ENCODE peak calls at places on chromosomes 6 and 20, in five cellular contexts. I is CD8-positive, alpha-beta memory T cell; M is tibial artery; A is testis; V is PC-9. C is an unnamed sample.

GRCh38 chr6:96613291-96613999 is 50.5 kb downstream of the FHL5 start:
- DNase-seq in V (no peak), M (no peak), I (no peak), A (no peak), C (no peak)

GRCh38 chr6:31007694-31008093 is 2.6 kb upstream of the MUC22 start:
- DNase-seq in V (peak), I (no peak), A (no peak), M (no peak), C (no peak)

GRCh38 chr6:3312604-3313167 is 53.9 kb downstream of the PSMG4 start:
- DNase-seq in M (peak), A (no peak), I (no peak), V (no peak), C (no peak)

GRCh38 chr20:10558635-10559187 is 115.1 kb downstream of the JAG1 start:
- DNase-seq in A (no peak), V (peak), M (no peak), I (peak), C (no peak)

GRCh38 chr20:45041464-45042337 is 59.2 kb downstream of the KCNS1 start:
- DNase-seq in I (no peak), A (no peak), M (no peak), V (peak), C (no peak)

GRCh38 chr20:63441777-63442493 is 30.5 kb downstream of the KCNQ2 start:
- DNase-seq in A (peak), V (peak), I (peak), M (no peak), C (peak)

GRCh38 chr6:30044630-30045029 is 16.4 kb upstream of the POLR1H start:
- DNase-seq in V (peak), A (no peak), I (no peak), M (no peak), C (no peak)

GRCh38 chr6:19438566-19439353 is 398.4 kb upstream of the ID4 start:
- DNase-seq in I (no peak), V (no peak), M (no peak), A (no peak), C (no peak)

GRCh38 chr6:156396068-156396771 is 381.0 kb upstream of the ARID1B start:
- DNase-seq in V (no peak), A (no peak), M (no peak), I (peak), C (no peak)

GRCh38 chr6:17622144-17622543 is 22.0 kb downstream of the FAM8A1 start:
- DNase-seq in A (no peak), I (no peak), M (no peak), V (no peak), C (no peak)

GRCh38 chr6:291697-292505 is at the start of gene DUSP22:
- DNase-seq in V (peak), A (peak), M (peak), I (peak), C (peak)

GRCh38 chr6:7903673-7904072 is 6.9 kb downstream of the TXNDC5 start:
- DNase-seq in V (no peak), I (no peak), M (no peak), A (no peak), C (no peak)

GRCh38 chr6:17580518-17581048 is 19.5 kb upstream of the FAM8A1 start:
- DNase-seq in M (peak), I (peak), A (peak), V (no peak), C (peak)

GRCh38 chr6:35318200-35318844 is 20.7 kb downstream of the DEF6 start:
- DNase-seq in A (peak), V (no peak), M (peak), I (no peak), C (peak)

GRCh38 chr6:21856844-21857243 is 263.3 kb downstream of the SOX4 start:
- DNase-seq in I (no peak), V (no peak), A (no peak), M (no peak), C (no peak)

GRCh38 chr6:147566244-147566898 is 57.9 kb downstream of the SAMD5 start:
- DNase-seq in V (no peak), A (no peak), M (no peak), I (no peak), C (no peak)

GRCh38 chr6:125598422-125598821 is 151.0 kb upstream of the HEY2 start:
- DNase-seq in A (no peak), V (no peak), I (no peak), M (peak), C (peak)

GRCh38 chr20:34141293-34141692 is 29.2 kb upstream of the EIF2S2 start:
- DNase-seq in I (no peak), M (no peak), V (no peak), A (no peak), C (no peak)

GRCh38 chr6:98581725-98582124 is 252.6 kb upstream of the POU3F2 start:
- DNase-seq in A (no peak), M (no peak), I (no peak), V (no peak), C (no peak)

GRCh38 chr20:45337367-45338120 is 10.7 kb downstream of the SDC4 start:
- DNase-seq in I (no peak), M (peak), V (peak), A (peak), C (peak)

GRCh38 chr20:1900321-1900791 is 5.1 kb downstream of the SIRPA start:
- DNase-seq in M (peak), A (peak), I (no peak), V (peak), C (no peak)

GRCh38 chr6:150322452-150322851 is 46.4 kb upstream of the IYD start:
- DNase-seq in M (no peak), V (no peak), A (no peak), I (no peak), C (no peak)

GRCh38 chr6:53369876-53370515 is 21.2 kb upstream of the ELOVL5 start:
- DNase-seq in V (no peak), M (no peak), A (no peak), I (no peak), C (no peak)

GRCh38 chr6:38354905-38355304 is 284.8 kb downstream of the BTBD9 start:
- DNase-seq in M (no peak), A (no peak), V (no peak), I (no peak), C (no peak)

GRCh38 chr6:170445487-170445886 is 107.6 kb downstream of the PSMB1 start:
- DNase-seq in V (no peak), M (no peak), I (no peak), A (peak), C (no peak)

GRCh38 chr20:17725094-17725835 is 25.5 kb downstream of the BANF2 start:
- DNase-seq in M (no peak), A (no peak), I (no peak), V (no peak), C (peak)

GRCh38 chr6:82720992-82721391 is 344.6 kb downstream of the UBE3D start:
- DNase-seq in M (no peak), I (no peak), A (no peak), V (no peak), C (no peak)

GRCh38 chr6:144066745-144067484 is 28.5 kb downstream of the SF3B5 start:
- DNase-seq in I (no peak), A (no peak), V (no peak), M (no peak), C (no peak)

GRCh38 chr6:143449731-143450452 is 603 bp downstream of the ADAT2 start:
- DNase-seq in V (peak), A (peak), I (peak), M (no peak), C (no peak)

GRCh38 chr20:50120935-50121693 is 8.2 kb upstream of the UBE2V1 start:
- DNase-seq in I (peak), V (peak), M (peak), A (peak), C (peak)

GRCh38 chr6:15260099-15260821 is 14.4 kb downstream of the JARID2 start:
- DNase-seq in A (no peak), V (no peak), I (no peak), M (no peak), C (no peak)
- H3K4me3 ChIP-seq in A (no peak), V (no peak), I (no peak), M (no peak), C (no peak)

DNA sequence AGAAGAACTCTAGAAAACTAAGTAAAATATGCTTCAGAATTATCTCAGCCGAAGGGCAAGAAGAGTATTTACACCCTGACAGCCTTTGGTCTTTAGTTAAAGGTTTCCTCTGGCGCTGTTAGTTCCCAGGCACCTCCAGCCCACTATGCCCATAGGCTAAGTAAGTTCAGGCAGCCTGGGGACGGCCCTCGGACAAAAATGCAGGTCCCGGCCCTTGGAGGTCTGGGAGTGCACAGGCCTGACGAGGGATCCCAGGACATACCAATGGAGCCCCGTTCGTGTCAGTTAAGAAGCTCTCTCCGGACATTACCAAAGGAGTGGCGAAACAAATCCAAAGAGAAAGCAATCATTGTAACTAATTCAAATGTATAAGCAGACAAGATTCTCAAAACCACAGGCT is 311.8 kb downstream of the CD83 start:
- DNase-seq in I (no peak), M (no peak), A (no peak), V (no peak), C (no peak)
- H3K27ac ChIP-seq in I (no peak), M (no peak), A (no peak), V (no peak), C (no peak)

GRCh38 chr6:87929843-87930288 is 117.8 kb upstream of the SPACA1 start:
- DNase-seq in M (peak), V (peak), I (peak), A (peak), C (peak)
- H3K4me3 ChIP-seq in M (no peak), V (no peak), I (no peak), A (no peak), C (no peak)

DNA sequence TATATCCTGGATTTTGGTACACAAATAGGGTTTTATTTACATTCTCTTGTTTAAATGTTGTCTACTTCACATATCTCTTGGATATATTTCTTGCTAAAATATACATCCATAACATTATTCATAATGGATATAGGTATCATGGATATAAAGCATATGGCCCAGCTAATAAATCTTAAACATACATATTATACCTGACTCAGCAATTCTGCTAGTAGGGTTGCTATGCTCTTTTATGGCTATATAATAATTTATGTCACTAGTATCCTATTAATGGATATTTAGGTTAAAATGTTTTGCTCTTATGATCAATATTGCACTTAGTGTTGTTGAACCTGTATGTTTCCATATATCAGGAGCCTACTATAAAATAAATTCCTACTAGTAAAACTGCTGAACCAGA is 375.5 kb downstream of the LMBRD1 start:
- DNase-seq in I (no peak), V (no peak), A (no peak), M (no peak), C (no peak)
- H3K27ac ChIP-seq in I (no peak), V (no peak), A (no peak), M (no peak), C (no peak)

GRCh38 chr6:56852611-56853010 is 102.3 kb upstream of the BEND6 start:
- DNase-seq in V (peak), I (no peak), A (no peak), M (no peak), C (no peak)

GRCh38 chr6:56851104-56851503 is 103.8 kb upstream of the BEND6 start:
- DNase-seq in V (peak), I (no peak), A (no peak), M (no peak), C (no peak)

GRCh38 chr6:56851541-56852248 is 103.2 kb upstream of the BEND6 start:
- DNase-seq in I (no peak), M (no peak), A (peak), V (peak), C (no peak)

GRCh38 chr6:56853541-56853940 is 101.4 kb upstream of the BEND6 start:
- DNase-seq in V (no peak), M (no peak), I (no peak), A (no peak), C (no peak)

GRCh38 chr6:56852249-56852606 is 102.7 kb upstream of the BEND6 start:
- DNase-seq in V (no peak), A (no peak), M (no peak), I (no peak), C (no peak)
- H3K4me3 ChIP-seq in V (peak), A (no peak), M (peak), I (no peak), C (no peak)

GRCh38 chr20:43778375-43778774 is 51.6 kb upstream of the GTSF1L start:
- DNase-seq in V (no peak), I (no peak), A (no peak), M (no peak), C (no peak)

GRCh38 chr20:43774754-43775153 is 48.0 kb upstream of the GTSF1L start:
- DNase-seq in I (no peak), M (no peak), V (no peak), A (no peak), C (no peak)

GRCh38 chr20:43771791-43772190 is 45.0 kb upstream of the GTSF1L start:
- DNase-seq in V (no peak), A (no peak), M (no peak), I (no peak), C (no peak)

GRCh38 chr20:43781215-43781614 is 54.4 kb upstream of the GTSF1L start:
- DNase-seq in A (no peak), V (no peak), I (no peak), M (no peak), C (no peak)

DNA sequence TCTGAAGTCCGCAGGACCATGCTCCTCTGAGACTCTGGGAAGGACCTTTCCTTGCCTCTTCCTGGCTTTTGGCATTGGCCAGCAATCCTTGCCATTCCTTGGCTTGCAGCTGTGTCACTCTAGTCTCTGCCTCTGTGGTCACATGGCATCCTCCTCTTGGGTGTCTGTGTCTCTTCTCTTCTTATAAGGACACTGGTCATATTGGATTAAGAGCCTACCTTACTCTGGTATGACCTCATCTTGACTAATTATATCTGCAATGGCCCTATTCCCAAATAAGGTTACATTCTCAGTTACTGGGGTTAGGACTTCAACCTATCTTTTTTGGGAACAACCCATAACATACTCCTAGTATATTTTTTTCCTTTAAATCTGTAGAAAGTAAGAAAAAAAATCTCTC is 49.9 kb upstream of the GTSF1L start:
- DNase-seq in I (no peak), A (no peak), M (no peak), V (no peak), C (no peak)
- H3K27ac ChIP-seq in I (no peak), A (no peak), M (no peak), V (no peak), C (no peak)

GRCh38 chr20:59935457-59936185 is 2.2 kb upstream of the SYCP2 start:
- DNase-seq in M (no peak), I (no peak), A (no peak), V (no peak), C (no peak)

GRCh38 chr20:59931511-59932312 is 1.7 kb downstream of the SYCP2 start:
- DNase-seq in V (no peak), A (no peak), M (no peak), I (no peak), C (no peak)

GRCh38 chr20:59933296-59933848 is at the start of gene SYCP2:
- DNase-seq in M (peak), V (no peak), A (peak), I (peak), C (peak)

GRCh38 chr20:59932616-59933295 is 681 bp downstream of the SYCP2 start:
- DNase-seq in M (peak), A (no peak), V (no peak), I (peak), C (peak)

DNA sequence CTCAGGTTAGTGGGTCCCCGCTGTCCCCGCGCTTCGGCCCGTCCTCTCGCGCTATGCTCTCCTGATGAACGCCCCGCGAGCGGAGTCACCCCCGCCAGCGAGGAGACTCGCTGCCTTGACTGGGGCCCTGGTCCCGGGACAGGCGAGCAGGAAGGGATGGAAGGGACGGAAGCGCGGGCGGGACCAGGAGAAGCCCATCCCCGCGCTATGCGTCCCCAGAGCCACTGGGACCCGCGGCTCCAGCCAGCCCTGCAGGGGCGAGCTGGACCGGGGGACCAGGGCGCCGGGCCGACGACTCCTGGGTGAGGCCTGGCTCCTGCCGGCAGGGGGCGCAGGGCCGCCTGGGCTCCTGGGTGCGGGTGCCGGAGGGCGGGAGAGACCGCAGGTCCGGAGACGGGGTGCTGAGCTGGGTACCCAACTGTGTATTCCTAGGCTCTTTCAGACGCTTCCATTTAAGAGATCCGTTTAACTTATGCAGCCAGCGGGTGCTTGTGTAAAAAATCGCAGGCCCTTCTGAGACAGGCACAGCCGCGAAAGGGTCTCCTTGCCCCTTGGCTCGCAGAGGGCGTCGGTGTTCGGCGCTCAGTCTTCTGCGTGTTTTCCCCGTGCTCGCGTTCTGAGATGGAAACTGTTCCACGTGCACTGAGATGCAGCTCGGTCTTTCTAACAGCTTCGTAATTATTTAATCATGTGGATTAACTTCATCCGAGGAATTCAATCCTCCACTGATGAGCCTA is 580 bp upstream of the SYCP2 start:
- DNase-seq in V (no peak), M (peak), A (peak), I (peak), C (peak)
- H3K4me3 ChIP-seq in V (no peak), M (peak), A (peak), I (peak), C (peak)

C was measured in lower lobe of right lung.